ENCODE peak calls at places on chromosomes 12 and 14, in seven cellular contexts. B is CD8-positive, alpha-beta T cell; K is stomach; D is Panc1; I is IMR-90; S is PC-9; W is thoracic aorta. V is an unnamed sample. For H3K4me1, the result is how much of the 10 kb centered on the place peaks cover.

GRCh38 chr12:10405294-10405693 is 4.3 kb downstream of the KLRC4 start:
- DNase-seq in B (no peak), W (no peak), I (no peak), S (peak), D (no peak), K (no peak), V (no peak)

GRCh38 chr12:3288690-3289089 is 202.3 kb upstream of the PRMT8 start:
- DNase-seq in K (no peak), I (no peak), B (no peak), W (no peak), D (no peak), S (no peak), V (no peak)

GRCh38 chr12:96094201-96094600 is 58.8 kb upstream of the LTA4H start:
- DNase-seq in S (peak), I (no peak), B (no peak), D (no peak), W (no peak), K (peak), V (no peak)

GRCh38 chr14:26008290-26008689 is 589.5 kb downstream of the NOVA1 start:
- DNase-seq in I (no peak), K (no peak), W (no peak), B (no peak), D (no peak), S (no peak), V (no peak)

GRCh38 chr12:9319044-9319841 is 111.0 kb upstream of the PZP start:
- DNase-seq in I (no peak), S (no peak), B (no peak), W (no peak), K (no peak), D (no peak), V (no peak)

GRCh38 chr12:58249610-58250009 is 308.2 kb downstream of the ATP23 start:
- DNase-seq in I (no peak), W (no peak), D (no peak), B (no peak), K (no peak), S (no peak), V (no peak)

GRCh38 chr12:99249543-99249942 is 398.0 kb upstream of the GARIN6 start:
- DNase-seq in S (no peak), W (no peak), B (no peak), K (no peak), D (no peak), I (no peak), V (no peak)

GRCh38 chr14:54715244-54715643 is 148.3 kb downstream of the SAMD4A start:
- DNase-seq in S (no peak), K (no peak), D (no peak), B (no peak), I (peak), W (no peak), V (no peak)

GRCh38 chr14:77116194-77116817 is 18.2 kb downstream of the CIPC start:
- DNase-seq in I (no peak), S (no peak), W (no peak), D (no peak), B (no peak), K (no peak), V (no peak)

GRCh38 chr12:49512541-49512940 is 26.3 kb upstream of the KCNH3 start:
- DNase-seq in W (no peak), B (no peak), S (no peak), I (no peak), K (no peak), D (no peak), V (no peak)

GRCh38 chr14:50040401-50040775 is 76.0 kb downstream of the VCPKMT start:
- DNase-seq in D (no peak), K (peak), I (peak), B (peak), S (peak), W (no peak), V (no peak)

GRCh38 chr14:94393474-94393873 is 5.1 kb upstream of the SERPINA1 start:
- DNase-seq in D (no peak), W (no peak), B (no peak), K (no peak), I (no peak), S (no peak), V (no peak)

GRCh38 chr14:95220663-95221231 is 63.4 kb upstream of the DICER1 start:
- DNase-seq in S (no peak), K (no peak), W (no peak), B (no peak), I (peak), D (no peak), V (no peak)

GRCh38 chr14:20676072-20676471 is 8.3 kb upstream of the RNASE4 start:
- DNase-seq in B (no peak), D (no peak), I (no peak), S (no peak), W (no peak), K (no peak), V (no peak)

GRCh38 chr12:123478762-123479161 is 20.8 kb downstream of the SNRNP35 start:
- DNase-seq in I (peak), S (no peak), W (peak), D (no peak), B (no peak), K (no peak), V (no peak)

GRCh38 chr12:24848941-24849477 is 99.9 kb downstream of the BCAT1 start:
- DNase-seq in D (no peak), K (no peak), S (no peak), B (no peak), W (no peak), I (no peak), V (peak)

GRCh38 chr12:47216150-47216677 is 136.5 kb upstream of the AMIGO2 start:
- DNase-seq in B (peak), D (no peak), I (no peak), K (no peak), S (no peak), W (no peak), V (no peak)

GRCh38 chr12:19209636-19210035 is 80.1 kb downstream of the PLEKHA5 start:
- DNase-seq in S (no peak), D (no peak), K (no peak), I (no peak), B (no peak), W (no peak), V (no peak)

GRCh38 chr14:36915089-36915488 is 253.4 kb downstream of the PAX9 start:
- DNase-seq in W (no peak), K (no peak), B (no peak), S (no peak), I (no peak), D (no peak), V (no peak)

GRCh38 chr14:68349900-68350323 is 443.0 kb downstream of the ZFP36L1 start:
- DNase-seq in K (peak), D (no peak), I (peak), S (no peak), W (no peak), B (no peak), V (no peak)

GRCh38 chr12:9509464-9510166 is 98.1 kb downstream of the KLRB1 start:
- DNase-seq in W (no peak), S (no peak), K (no peak), D (no peak), B (no peak), I (peak), V (peak)

GRCh38 chr12:17588968-17589367 is 501.0 kb downstream of the RERGL start:
- DNase-seq in W (no peak), I (no peak), B (no peak), K (no peak), D (peak), S (no peak), V (no peak)

GRCh38 chr14:93490001-93490400 is 59.3 kb downstream of the UNC79 start:
- DNase-seq in K (no peak), D (no peak), S (no peak), W (no peak), I (no peak), B (no peak), V (no peak)

GRCh38 chr12:3311027-3311402 is 180.0 kb upstream of the PRMT8 start:
- DNase-seq in I (no peak), B (no peak), K (peak), D (no peak), S (peak), W (no peak), V (peak)

GRCh38 chr14:93207468-93208308 is 632 bp downstream of the UBR7 start:
- DNase-seq in I (peak), K (peak), B (no peak), D (peak), W (no peak), S (peak), V (no peak)

GRCh38 chr14:95018845-95019244 is 138.5 kb downstream of the DICER1 start:
- DNase-seq in S (no peak), D (no peak), I (no peak), B (no peak), W (no peak), K (no peak), V (no peak)

GRCh38 chr12:89552376-89552775 is 26.5 kb upstream of the POC1B start:
- DNase-seq in S (no peak), K (no peak), W (no peak), I (peak), D (no peak), B (no peak), V (no peak)

GRCh38 chr14:87566986-87567385 is 426.0 kb downstream of the GALC start:
- DNase-seq in K (no peak), S (no peak), D (no peak), W (no peak), B (no peak), I (peak), V (no peak)

GRCh38 chr14:66610154-66610563 is 102.2 kb downstream of the GPHN start:
- DNase-seq in S (no peak), K (no peak), D (no peak), W (no peak), I (peak), B (no peak), V (no peak)
- TF ChIP-seq CTCF in S (peak), K (no peak), D (peak), W (no peak), I (peak), B (no peak), V (no peak)

GRCh38 chr14:105124837-105125222 is 43.7 kb downstream of the JAG2 start:
- DNase-seq in W (no peak), K (no peak), I (no peak), S (no peak), B (no peak), D (no peak), V (no peak)
- H3K4me3 ChIP-seq in W (no peak), K (no peak), I (no peak), S (no peak), B (no peak), D (no peak), V (no peak)

GRCh38 chr14:24335461-24336146 is 733 bp upstream of the ADCY4 start:
- DNase-seq in K (no peak), D (no peak), I (no peak), B (no peak), S (no peak), W (no peak), V (no peak)
- H3K4me1 ChIP-seq in K (under half), D (under half), I (under half), B (half or more), S (under half), W (under half), V (under half)

GRCh38 chr14:59707778-59708635 is 131.4 kb upstream of the CCDC175 start:
- DNase-seq in K (no peak), S (no peak), B (no peak), W (no peak), I (no peak), D (no peak), V (no peak)
- TF ChIP-seq CTCF in K (no peak), S (no peak), B (no peak), W (no peak), I (no peak), D (no peak), V (no peak)

DNA sequence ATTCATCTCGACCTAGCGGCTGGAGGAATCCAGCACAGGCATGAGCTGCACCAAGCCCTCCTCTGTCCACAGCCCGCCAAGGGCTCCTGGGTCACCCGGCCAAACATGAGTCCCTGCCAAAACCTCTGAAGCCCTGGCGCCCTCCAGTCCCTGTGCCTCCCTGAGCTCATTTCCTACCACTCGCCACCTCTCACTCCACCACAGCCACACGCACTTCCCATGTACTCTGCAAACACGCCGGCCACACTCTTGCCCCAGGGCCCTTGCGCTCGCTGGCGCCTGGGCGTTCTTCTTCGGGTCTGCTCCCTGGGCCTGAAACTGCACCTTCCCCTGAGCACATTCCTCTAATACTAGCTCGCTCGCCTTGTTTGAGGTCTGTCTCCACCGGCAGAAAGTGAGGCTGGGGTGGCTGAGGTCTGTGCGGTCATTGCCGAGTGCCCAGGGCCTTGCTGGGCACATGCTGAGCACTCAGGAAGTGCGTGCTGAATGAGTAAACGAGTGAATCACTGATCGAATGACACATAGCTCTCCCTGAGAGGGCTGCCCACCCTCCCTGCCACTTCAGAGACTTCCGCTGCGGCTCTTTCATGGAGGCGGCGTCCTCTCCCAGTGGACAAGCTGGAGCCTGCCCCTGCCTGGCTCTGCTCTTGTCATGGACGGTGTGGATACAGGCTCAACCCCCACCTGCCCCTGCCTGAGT is 33.7 kb upstream of the DLK1 start:
- DNase-seq in D (peak), W (no peak), K (no peak), S (peak), I (peak), B (no peak), V (no peak)
- H3K4me3 ChIP-seq in D (no peak), W (no peak), K (no peak), S (peak), I (no peak), B (no peak), V (no peak)

GRCh38 chr12:104469066-104469465 is 12.3 kb downstream of the CHST11 start:
- DNase-seq in B (no peak), S (no peak), D (no peak), W (no peak), K (no peak), I (no peak), V (no peak)

GRCh38 chr12:104467346-104467837 is 10.6 kb downstream of the CHST11 start:
- DNase-seq in I (no peak), S (no peak), W (no peak), D (no peak), B (no peak), K (no peak), V (no peak)

GRCh38 chr12:104464899-104465298 is 8.2 kb downstream of the CHST11 start:
- DNase-seq in W (no peak), B (no peak), S (no peak), D (no peak), K (no peak), I (no peak), V (no peak)

GRCh38 chr12:104465379-104465778 is 8.6 kb downstream of the CHST11 start:
- DNase-seq in W (no peak), I (no peak), K (no peak), S (no peak), D (no peak), B (no peak), V (no peak)

DNA sequence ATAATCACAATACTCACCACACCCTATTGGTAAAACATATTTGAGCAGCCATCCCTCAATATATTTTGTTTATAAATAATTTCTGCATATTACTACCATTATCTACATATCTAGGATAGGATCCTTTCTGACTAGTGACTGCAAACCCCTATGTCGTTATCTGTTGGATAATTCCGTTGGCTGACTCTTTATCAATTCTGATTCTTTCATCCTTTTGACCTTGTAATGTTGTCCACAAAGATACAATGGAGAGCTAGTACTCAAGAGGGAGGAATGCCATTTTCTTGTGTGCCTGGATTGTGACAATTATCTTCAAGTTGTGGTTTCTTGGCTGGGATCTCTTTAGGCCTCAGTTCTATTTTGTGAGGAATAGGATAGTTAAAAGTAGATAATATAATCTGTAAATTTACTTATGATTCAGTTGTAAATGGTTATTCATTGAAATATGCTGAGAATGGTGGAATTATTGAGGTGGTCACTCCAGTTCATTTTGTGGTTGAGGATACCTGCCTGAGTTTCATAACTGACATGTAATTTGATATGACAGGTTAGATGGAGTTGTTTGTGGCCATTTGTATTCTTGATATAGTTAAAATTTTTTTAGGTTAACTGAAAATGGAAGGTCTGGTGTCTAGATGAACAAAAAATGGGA is 10.1 kb downstream of the CHST11 start:
- DNase-seq in I (no peak), W (no peak), K (no peak), D (no peak), B (no peak), S (peak), V (no peak)
- H3K4me1 ChIP-seq in I (under half), W (under half), K (under half), D (under half), B (half or more), S (under half), V (under half)

GRCh38 chr12:108607981-108608600 is 10.2 kb upstream of the TMEM119 start:
- DNase-seq in W (no peak), B (no peak), S (no peak), I (no peak), D (no peak), K (no peak), V (no peak)
- TF ChIP-seq CTCF in W (no peak), B (no peak), S (no peak), I (no peak), D (no peak), K (no peak), V (no peak)

V was measured in pancreas.